ENCODE peak calls at places on chromosome 6, in eight cellular contexts. Y, B, A, E, H, J, T and V are unnamed samples.

GRCh38 chr6:116533233-116533957 is 12.1 kb downstream of the TRAPPC3L start:
- DNase-seq in Y (no peak), H (no peak), T (no peak), E (no peak), J (no peak), A (no peak), B (no peak), V (no peak)

GRCh38 chr6:149433901-149434300 is 33.8 kb downstream of the SUMO4 start:
- DNase-seq in Y (no peak), E (no peak), B (no peak), H (no peak), T (no peak), A (no peak), J (peak; percentile 11), V (no peak)

GRCh38 chr6:164252952-164253351 is 838.4 kb downstream of the QKI start:
- DNase-seq in H (no peak), Y (no peak), J (no peak), B (peak; percentile 30), E (no peak), A (no peak), T (no peak), V (no peak)

GRCh38 chr6:17905611-17906592 is 81.5 kb downstream of the KIF13A start:
- DNase-seq in B (peak; percentile 10), A (peak; percentile 83), H (no peak), E (peak; percentile 19), J (peak; percentile 88), T (no peak), Y (no peak), V (no peak)

GRCh38 chr6:36754582-36755434 is 57.2 kb downstream of the RAB44 start:
- DNase-seq in Y (no peak), J (no peak), T (no peak), A (no peak), H (no peak), E (no peak), B (no peak), V (no peak)

GRCh38 chr6:14743465-14744211 is 502.2 kb upstream of the JARID2 start:
- DNase-seq in E (peak; percentile 96), H (peak; percentile 83), J (peak; percentile 99), B (peak; percentile 99), A (peak; percentile 99), T (peak; percentile 76), Y (no peak), V (no peak)

GRCh38 chr6:126293891-126294524 is 45.9 kb upstream of the CENPW start:
- DNase-seq in A (no peak), T (no peak), Y (no peak), B (no peak), J (no peak), H (no peak), E (no peak), V (no peak)

GRCh38 chr6:158223926-158224325 is 55.8 kb downstream of the GTF2H5 start:
- DNase-seq in J (no peak), E (no peak), Y (no peak), H (no peak), A (no peak), T (no peak), B (no peak), V (no peak)

GRCh38 chr6:37536462-37537225 is 37.0 kb upstream of the CCDC167 start:
- DNase-seq in A (no peak), T (no peak), E (no peak), B (no peak), Y (no peak), H (no peak), J (no peak), V (no peak)

GRCh38 chr6:136823128-136823660 is 802 bp downstream of the PEX7 start:
- DNase-seq in E (no peak), T (no peak), Y (peak; percentile 46), J (no peak), H (no peak), B (no peak), A (no peak), V (no peak)

GRCh38 chr6:57064809-57065208 is 18.3 kb downstream of the KIAA1586 start:
- DNase-seq in H (no peak), Y (no peak), E (no peak), J (peak; percentile 55), A (peak; percentile 45), T (no peak), B (no peak), V (no peak)

GRCh38 chr6:168782211-168782729 is 341.3 kb downstream of the SMOC2 start:
- DNase-seq in H (no peak), Y (no peak), J (no peak), T (no peak), E (no peak), B (no peak), A (no peak), V (no peak)